ENCODE peak calls at places on chromosomes 4 and X, in four cellular contexts. One of them, this sample, is unnamed.
A peak's percentile ranks its signal among the peaks of the same experiment; 100 is the strongest.

GRCh38 chr4:996030-996993 is 3.1 kb upstream of the SLC26A1 start:
- DNase-seq in K562: peak; percentile 66
- DNase-seq in SK-N-SH: peak; percentile 37
- DNase-seq in HepG2: no peak
- DNase-seq in this sample: no peak

GRCh38 chr4:56130609-56131150 is 181.9 kb downstream of the CEP135 start:
- DNase-seq in HepG2: no peak
- DNase-seq in K562: no peak
- DNase-seq in SK-N-SH: no peak
- DNase-seq in this sample: no peak

GRCh38 chr4:169338246-169338645 is 67.5 kb upstream of the SH3RF1 start:
- DNase-seq in HepG2: no peak
- DNase-seq in K562: no peak
- DNase-seq in SK-N-SH: no peak
- DNase-seq in this sample: no peak

GRCh38 chr4:5118091-5118786 is 67.0 kb downstream of the STK32B start:
- DNase-seq in HepG2: no peak
- DNase-seq in K562: no peak
- DNase-seq in SK-N-SH: no peak
- DNase-seq in this sample: no peak

GRCh38 chr4:60133414-60133813 is 1066.7 kb upstream of the ADGRL3 start:
- DNase-seq in K562: no peak
- DNase-seq in SK-N-SH: no peak
- DNase-seq in HepG2: no peak
- DNase-seq in this sample: no peak

GRCh38 chr4:174069848-174070330 is 213.6 kb downstream of the FBXO8 start:
- DNase-seq in SK-N-SH: peak; percentile 69
- DNase-seq in HepG2: no peak
- DNase-seq in K562: no peak
- DNase-seq in this sample: no peak

GRCh38 chr4:77193511-77194236 is 36.7 kb downstream of the CCNG2 start:
- DNase-seq in SK-N-SH: no peak
- DNase-seq in HepG2: no peak
- DNase-seq in K562: peak; percentile 64
- DNase-seq in this sample: peak; percentile 69

GRCh38 chr4:94390804-94391410 is 48.3 kb upstream of the HPGDS start:
- DNase-seq in K562: peak; percentile 23
- DNase-seq in HepG2: peak; percentile 20
- DNase-seq in SK-N-SH: peak; percentile 20
- DNase-seq in this sample: no peak

GRCh38 chrX:134658002-134658401 is 269 bp downstream of the PLAC1 start:
- DNase-seq in SK-N-SH: no peak
- DNase-seq in HepG2: no peak
- DNase-seq in K562: no peak
- DNase-seq in this sample: no peak

GRCh38 chr4:23774932-23775331 is 114.9 kb downstream of the PPARGC1A start:
- DNase-seq in HepG2: no peak
- DNase-seq in K562: no peak
- DNase-seq in SK-N-SH: no peak
- DNase-seq in this sample: no peak

GRCh38 chr4:173529505-173530325 is at the start of gene HAND2:
- DNase-seq in HepG2: no peak
- DNase-seq in K562: peak; percentile 45
- DNase-seq in SK-N-SH: peak; percentile 91
- DNase-seq in this sample: no peak

GRCh38 chrX:103248553-103248952 is 6.4 kb downstream of the TCEAL8 start:
- DNase-seq in SK-N-SH: peak; percentile 28
- DNase-seq in HepG2: no peak
- DNase-seq in K562: peak; percentile 34
- DNase-seq in this sample: no peak

GRCh38 chr4:37780444-37781133 is 45.9 kb upstream of the PGM2 start:
- DNase-seq in SK-N-SH: no peak
- DNase-seq in HepG2: peak; percentile 36
- DNase-seq in K562: no peak
- DNase-seq in this sample: no peak

GRCh38 chrX:65598559-65599147 is 64.1 kb upstream of the LAS1L start:
- DNase-seq in K562: no peak
- DNase-seq in SK-N-SH: no peak
- DNase-seq in HepG2: no peak
- DNase-seq in this sample: no peak

GRCh38 chr4:8365951-8366350 is 74.6 kb downstream of the ACOX3 start:
- DNase-seq in K562: no peak
- DNase-seq in HepG2: no peak
- DNase-seq in SK-N-SH: peak; percentile 68
- DNase-seq in this sample: no peak

GRCh38 chrX:148960060-148960459 is 459.6 kb downstream of the AFF2 start:
- DNase-seq in HepG2: no peak
- DNase-seq in SK-N-SH: no peak
- DNase-seq in K562: no peak
- DNase-seq in this sample: no peak

GRCh38 chr4:6263541-6264540 is 5.8 kb upstream of the WFS1 start:
- DNase-seq in SK-N-SH: peak; percentile 69
- DNase-seq in K562: no peak
- DNase-seq in HepG2: peak; percentile 60
- DNase-seq in this sample: no peak

GRCh38 chr4:2734618-2735017 is 21.5 kb downstream of the TNIP2 start:
- DNase-seq in K562: no peak
- DNase-seq in HepG2: no peak
- DNase-seq in SK-N-SH: no peak
- DNase-seq in this sample: no peak

GRCh38 chr4:26051278-26051677 is 137.3 kb downstream of the SMIM20 start:
- DNase-seq in HepG2: no peak
- DNase-seq in SK-N-SH: peak; percentile 71
- DNase-seq in K562: no peak
- DNase-seq in this sample: no peak

GRCh38 chrX:81925812-81926211 is 723.9 kb downstream of the SH3BGRL start:
- DNase-seq in SK-N-SH: no peak
- DNase-seq in HepG2: no peak
- DNase-seq in K562: no peak
- DNase-seq in this sample: no peak

GRCh38 chr4:76233534-76233933 is 18.0 kb upstream of the FAM47E start:
- DNase-seq in K562: peak; percentile 38
- DNase-seq in SK-N-SH: peak; percentile 64
- DNase-seq in HepG2: no peak
- DNase-seq in this sample: no peak

GRCh38 chr4:11451720-11452119 is 23.0 kb upstream of the HS3ST1 start:
- DNase-seq in K562: no peak
- DNase-seq in HepG2: no peak
- DNase-seq in SK-N-SH: no peak
- DNase-seq in this sample: no peak

GRCh38 chr4:132180020-132180427 is 969.1 kb upstream of the PCDH10 start:
- DNase-seq in SK-N-SH: no peak
- DNase-seq in K562: no peak
- DNase-seq in HepG2: no peak
- DNase-seq in this sample: no peak

GRCh38 chr4:88457307-88458090 is 580 bp downstream of the HERC5 start:
- DNase-seq in HepG2: no peak
- DNase-seq in K562: no peak
- DNase-seq in SK-N-SH: peak; percentile 74
- DNase-seq in this sample: no peak

GRCh38 chr4:7929530-7929951 is 10.1 kb downstream of the AFAP1 start:
- DNase-seq in K562: no peak
- DNase-seq in SK-N-SH: peak; percentile 35
- DNase-seq in HepG2: no peak
- DNase-seq in this sample: no peak

GRCh38 chrX:52422884-52423283 is 54.1 kb downstream of the XAGE2 start:
- DNase-seq in SK-N-SH: no peak
- DNase-seq in K562: no peak
- DNase-seq in HepG2: no peak
- DNase-seq in this sample: no peak

GRCh38 chr4:99868126-99868596 is 26.1 kb downstream of the LAMTOR3 start:
- DNase-seq in SK-N-SH: no peak
- DNase-seq in K562: no peak
- DNase-seq in HepG2: no peak
- DNase-seq in this sample: no peak

GRCh38 chr4:95122001-95122400 is 364.2 kb downstream of the BMPR1B start:
- DNase-seq in HepG2: no peak
- DNase-seq in SK-N-SH: no peak
- DNase-seq in K562: no peak
- DNase-seq in this sample: no peak

GRCh38 chrX:67328496-67328895 is 215.3 kb upstream of the AR start:
- DNase-seq in K562: no peak
- DNase-seq in HepG2: no peak
- DNase-seq in SK-N-SH: no peak
- DNase-seq in this sample: no peak

GRCh38 chr4:10441512-10441911 is 15.7 kb downstream of the ZNF518B start:
- DNase-seq in SK-N-SH: no peak
- DNase-seq in K562: no peak
- DNase-seq in HepG2: no peak
- DNase-seq in this sample: no peak

GRCh38 chr4:98657531-98658286 is 702 bp downstream of the TSPAN5 start:
- DNase-seq in HepG2: no peak
- DNase-seq in K562: no peak
- DNase-seq in SK-N-SH: peak; percentile 87
- DNase-seq in this sample: no peak

GRCh38 chr4:5865896-5866599 is 26.8 kb downstream of the CRMP1 start:
- DNase-seq in K562: no peak
- DNase-seq in HepG2: no peak
- DNase-seq in SK-N-SH: no peak
- DNase-seq in this sample: no peak

GRCh38 chr4:78652282-78652876 is 100.8 kb downstream of the ANXA3 start:
- DNase-seq in SK-N-SH: no peak
- DNase-seq in K562: no peak
- DNase-seq in HepG2: no peak
- DNase-seq in this sample: no peak

DNA sequence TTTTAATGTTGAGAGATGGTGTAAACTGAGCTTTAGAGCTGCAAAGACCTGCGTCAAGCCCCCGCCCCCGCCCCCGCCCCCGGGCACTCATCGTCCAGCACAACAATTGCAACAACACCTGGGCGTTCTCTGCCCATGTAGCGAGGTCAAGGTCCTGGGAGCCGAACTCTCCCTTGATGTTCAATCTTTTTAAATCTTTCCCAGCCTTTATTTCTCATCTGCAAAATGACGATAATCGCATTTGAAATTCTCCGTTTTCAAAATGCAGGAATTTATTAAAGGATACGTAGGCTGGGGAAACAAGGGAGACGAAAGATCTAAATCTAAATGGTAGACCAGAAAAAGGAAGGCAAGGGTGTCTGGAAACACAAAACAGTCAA is 648 bp upstream of the MSMO1 start:
- DNase-seq in SK-N-SH: peak; percentile 41
- DNase-seq in HepG2: peak; percentile 57
- DNase-seq in K562: peak; percentile 30
- DNase-seq in this sample: no peak
- TF ChIP-seq NFIC in SK-N-SH: no peak
- TF ChIP-seq NFIC in HepG2: no peak
- TF ChIP-seq NFIC in K562: peak; percentile 42
- TF ChIP-seq NFIC in this sample: no peak

GRCh38 chr4:14478504-14478903 is 523.8 kb upstream of the CPEB2 start:
- DNase-seq in K562: no peak
- DNase-seq in SK-N-SH: no peak
- DNase-seq in HepG2: no peak
- DNase-seq in this sample: no peak
- TF ChIP-seq NFIC in K562: no peak
- TF ChIP-seq NFIC in SK-N-SH: no peak
- TF ChIP-seq NFIC in HepG2: no peak
- TF ChIP-seq NFIC in this sample: no peak

DNA sequence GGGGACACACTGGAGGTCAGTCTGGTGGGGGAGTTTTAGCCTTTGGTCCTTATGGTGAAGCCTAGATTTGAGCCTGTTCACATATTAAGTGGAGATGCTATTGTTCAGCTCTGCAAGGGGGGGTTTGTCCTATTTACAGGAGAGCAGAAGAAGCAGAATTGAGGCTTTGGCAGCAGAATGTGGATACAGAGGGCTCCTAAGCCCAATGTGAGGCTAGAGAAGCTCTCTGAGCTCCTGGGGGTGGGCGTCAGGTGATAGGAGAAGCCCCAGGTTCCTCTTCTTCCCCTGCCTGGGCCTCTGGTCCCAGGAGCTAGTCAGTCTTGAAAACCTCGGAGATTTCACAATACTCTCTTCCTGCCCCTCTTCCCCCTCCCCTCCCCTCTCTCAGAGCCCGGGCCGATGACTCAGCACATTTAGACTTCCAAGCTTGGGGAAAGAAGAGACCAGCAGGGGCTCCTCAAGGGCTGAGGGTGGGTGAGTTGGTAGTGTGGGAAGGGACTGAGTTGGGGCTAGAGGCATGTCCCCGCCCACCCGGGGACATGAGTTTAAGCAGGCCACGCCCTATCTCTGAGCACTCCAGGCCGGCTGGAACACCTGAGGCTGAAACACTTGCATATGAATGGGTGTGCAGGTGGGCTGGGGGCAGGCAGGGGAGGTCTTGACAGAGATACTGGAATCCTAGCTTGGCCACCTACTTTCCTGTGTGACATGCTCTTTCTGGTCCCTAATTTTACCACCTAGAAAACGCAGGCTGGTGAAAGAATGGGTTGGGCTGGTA is 3.4 kb downstream of the TFE3 start:
- DNase-seq in SK-N-SH: peak; percentile 36
- DNase-seq in K562: peak; percentile 78
- DNase-seq in HepG2: peak; percentile 82
- DNase-seq in this sample: no peak
- TF ChIP-seq NFIC in SK-N-SH: no peak
- TF ChIP-seq NFIC in K562: no peak
- TF ChIP-seq NFIC in HepG2: no peak
- TF ChIP-seq NFIC in this sample: no peak

GRCh38 chr4:105265689-105266088 is 119.0 kb downstream of the TET2 start:
- DNase-seq in K562: no peak
- DNase-seq in HepG2: no peak
- DNase-seq in SK-N-SH: no peak
- DNase-seq in this sample: no peak

GRCh38 chr4:105272002-105272401 is 125.3 kb downstream of the TET2 start:
- DNase-seq in SK-N-SH: no peak
- DNase-seq in HepG2: no peak
- DNase-seq in K562: no peak
- DNase-seq in this sample: no peak

GRCh38 chr4:105273230-105273629 is 126.6 kb downstream of the TET2 start:
- DNase-seq in SK-N-SH: no peak
- DNase-seq in K562: no peak
- DNase-seq in HepG2: no peak
- DNase-seq in this sample: no peak

DNA sequence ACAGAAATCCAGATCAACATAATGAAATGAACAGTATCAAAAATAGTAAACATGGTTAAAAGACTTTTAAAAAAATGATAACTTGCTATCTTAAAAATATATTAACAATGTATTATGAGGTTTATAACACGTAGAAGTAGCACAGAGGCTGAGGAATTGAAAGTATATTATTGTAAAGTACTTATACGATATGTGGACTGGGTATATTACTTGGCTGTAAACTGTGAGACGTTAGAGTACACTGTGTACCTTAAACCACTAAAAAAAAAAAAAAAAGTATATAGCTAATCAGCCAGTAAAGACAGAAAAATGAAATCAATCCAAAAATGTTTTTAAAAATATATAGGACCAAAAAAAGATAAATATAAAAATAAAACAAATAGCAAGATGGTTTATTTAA is 120.6 kb downstream of the TET2 start:
- DNase-seq in HepG2: no peak
- DNase-seq in K562: no peak
- DNase-seq in SK-N-SH: no peak
- DNase-seq in this sample: no peak
- TF ChIP-seq NFIC in HepG2: no peak
- TF ChIP-seq NFIC in K562: no peak
- TF ChIP-seq NFIC in SK-N-SH: no peak
- TF ChIP-seq NFIC in this sample: no peak

This sample was measured in GM12878.